ENCODE peak calls at places on chromosomes 16 and 17, in nine cellular contexts. Q is SK-N-SH, U is IMR-90, O is colonic mucosa, Z is astrocyte, L is fibroblast of lung, C is kidney, R is GM23248, E is mammary epithelial cell. S is an unnamed sample. For H3K4me1, the result is how much of the 10 kb centered on the place peaks cover.

GRCh38 chr16:11586856-11587642 is at the start of gene LITAF:
- DNase-seq in Q (peak), U (peak), O (peak), Z (no peak), L (peak), C (peak), R (peak), E (peak), S (peak)

GRCh38 chr16:88419790-88420189 is 33.3 kb upstream of the ZFPM1 start:
- DNase-seq in Q (no peak), U (no peak), O (no peak), Z (no peak), L (no peak), C (no peak), R (no peak), E (no peak), S (no peak)

GRCh38 chr17:82012482-82013295 is 10.0 kb downstream of the CENPX start:
- DNase-seq in Q (peak), U (no peak), O (no peak), Z (no peak), L (peak), C (no peak), R (no peak), E (no peak), S (no peak)

GRCh38 chr17:16589097-16589969 is 20.3 kb upstream of the ZNF287 start:
- DNase-seq in Q (peak), U (peak), O (peak), Z (peak), L (peak), C (peak), R (peak), E (peak), S (peak)

GRCh38 chr16:2776500-2777139 is 460 bp downstream of the ELOB start:
- DNase-seq in Q (no peak), U (no peak), O (no peak), Z (no peak), L (no peak), C (peak), R (peak), E (peak), S (no peak)

GRCh38 chr17:82915010-82915696 is 75.3 kb upstream of the ZNF750 start:
- DNase-seq in Q (peak), U (no peak), O (no peak), Z (no peak), L (no peak), C (peak), R (no peak), E (no peak), S (no peak)

GRCh38 chr16:18953535-18953934 is 27.3 kb upstream of the SMG1 start:
- DNase-seq in Q (no peak), U (no peak), O (no peak), Z (no peak), L (no peak), C (no peak), R (no peak), E (no peak), S (no peak)

GRCh38 chr16:88352261-88353200 is 30.2 kb upstream of the ZNF469 start:
- DNase-seq in Q (peak), U (no peak), O (no peak), Z (no peak), L (no peak), C (peak), R (peak), E (no peak), S (no peak)

GRCh38 chr16:2095918-2096582 is 39.6 kb downstream of the PKD1 start:
- DNase-seq in Q (peak), U (no peak), O (no peak), Z (no peak), L (no peak), C (no peak), R (no peak), E (no peak), S (no peak)

GRCh38 chr17:46819906-46820351 is 1.4 kb upstream of the WNT3 start:
- DNase-seq in Q (no peak), U (no peak), O (no peak), Z (no peak), L (no peak), C (no peak), R (no peak), E (no peak), S (peak)

GRCh38 chr16:89042711-89043551 is 50.7 kb upstream of the ACSF3 start:
- DNase-seq in Q (no peak), U (no peak), O (no peak), Z (no peak), L (no peak), C (peak), R (no peak), E (no peak), S (no peak)

GRCh38 chr17:58947411-58948208 is 159.1 kb downstream of the TRIM37 start:
- DNase-seq in Q (no peak), U (no peak), O (no peak), Z (no peak), L (no peak), C (no peak), R (no peak), E (no peak), S (no peak)

GRCh38 chr16:54437921-54438320 is 151.3 kb upstream of the IRX3 start:
- DNase-seq in Q (no peak), U (no peak), O (no peak), Z (no peak), L (no peak), C (no peak), R (no peak), E (no peak), S (no peak)

GRCh38 chr17:74325743-74326379 is at the start of gene KIF19:
- DNase-seq in Q (peak), U (no peak), O (peak), Z (no peak), L (no peak), C (no peak), R (peak), E (no peak), S (peak)

GRCh38 chr17:45994987-45995386 is 4.1 kb upstream of the STH start:
- DNase-seq in Q (no peak), U (no peak), O (no peak), Z (no peak), L (no peak), C (no peak), R (no peak), E (no peak), S (no peak)

GRCh38 chr17:76090517-76091135 is 11.6 kb downstream of the ZACN start:
- DNase-seq in Q (no peak), U (no peak), O (peak), Z (no peak), L (no peak), C (no peak), R (no peak), E (no peak), S (no peak)

GRCh38 chr17:41518789-41519449 is at the start of gene KRT15:
- DNase-seq in Q (no peak), U (peak), O (no peak), Z (no peak), L (no peak), C (no peak), R (peak), E (peak), S (no peak)

GRCh38 chr16:88059701-88060386 is 108.6 kb downstream of the BANP start:
- DNase-seq in Q (no peak), U (no peak), O (no peak), Z (no peak), L (no peak), C (peak), R (no peak), E (no peak), S (no peak)

GRCh38 chr17:66583112-66583748 is 251.7 kb upstream of the CACNG5 start:
- DNase-seq in Q (no peak), U (no peak), O (no peak), Z (no peak), L (no peak), C (no peak), R (no peak), E (no peak), S (no peak)

GRCh38 chr17:57562231-57562630 is 182.9 kb downstream of the CCDC182 start:
- DNase-seq in Q (no peak), U (no peak), O (no peak), Z (no peak), L (no peak), C (no peak), R (no peak), E (no peak), S (no peak)

GRCh38 chr16:19524356-19524865 is 669 bp downstream of the CCP110 start:
- DNase-seq in Q (peak), U (no peak), O (no peak), Z (no peak), L (no peak), C (no peak), R (peak), E (peak), S (no peak)

GRCh38 chr17:19718041-19718612 is 1.7 kb upstream of the SLC47A2 start:
- DNase-seq in Q (peak), U (no peak), O (peak), Z (no peak), L (no peak), C (peak), R (no peak), E (no peak), S (peak)

GRCh38 chr17:7477392-7478275 is 1.8 kb downstream of the ZBTB4 start:
- DNase-seq in Q (peak), U (peak), O (peak), Z (peak), L (peak), C (peak), R (peak), E (no peak), S (peak)

GRCh38 chr17:83180996-83181481 is 101.6 kb downstream of the METRNL start:
- DNase-seq in Q (peak), U (no peak), O (peak), Z (no peak), L (no peak), C (no peak), R (peak), E (no peak), S (peak)

DNA sequence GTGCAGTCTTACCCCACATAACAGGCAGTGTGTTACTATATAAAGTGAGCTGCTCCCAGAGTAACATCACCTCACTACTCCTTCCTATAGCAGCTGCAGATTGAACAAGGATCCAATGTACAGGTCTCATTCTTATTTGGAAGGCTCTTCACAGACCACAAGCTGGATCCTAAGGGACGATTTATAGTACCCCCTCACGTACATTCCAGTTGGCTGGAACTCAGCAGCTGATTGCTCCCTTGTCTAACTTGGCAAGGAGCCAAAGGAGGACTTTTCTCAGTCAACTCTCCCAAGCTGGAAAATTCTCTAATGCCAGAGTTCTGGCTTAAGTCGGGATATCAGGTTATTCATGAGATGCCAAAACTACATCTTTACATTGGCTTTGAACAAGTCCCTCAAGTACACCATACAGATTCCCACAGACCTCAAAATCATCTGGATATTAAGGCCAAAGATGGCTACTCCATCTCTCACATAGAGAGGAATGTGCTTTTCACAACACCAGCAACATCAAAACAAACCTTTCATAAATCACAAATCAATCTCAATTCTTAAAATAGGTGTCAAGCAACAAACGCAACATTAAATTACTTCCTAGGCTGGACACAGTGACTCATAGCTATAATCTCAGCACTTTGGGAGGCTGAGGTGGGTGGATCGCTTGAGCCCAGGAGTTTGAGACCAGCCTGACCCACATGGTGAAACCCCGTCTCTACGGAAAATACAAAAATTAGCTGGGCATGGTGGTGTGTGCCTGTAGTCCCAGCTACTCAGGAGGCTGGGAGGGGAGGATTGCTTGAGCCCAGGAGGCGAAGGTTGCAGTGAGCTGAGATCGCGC is 39.3 kb downstream of the SMG6 start:
- DNase-seq in Q (no peak), U (peak), O (no peak), Z (peak), L (peak), C (no peak), R (no peak), E (no peak), S (no peak)
- H3K4me1 ChIP-seq in Q (under half), U (under half), O (under half), Z (under half), L (under half), C (under half), R (under half), E (under half), S (under half)

GRCh38 chr16:13471478-13471877 is 448.5 kb upstream of the ERCC4 start:
- DNase-seq in Q (no peak), U (no peak), O (no peak), Z (no peak), L (no peak), C (no peak), R (no peak), E (no peak), S (no peak)
- H3K9ac ChIP-seq in Q (no peak), U (no peak), O (no peak), Z (no peak), L (no peak), C (no peak), R (no peak), E (no peak), S (no peak)

DNA sequence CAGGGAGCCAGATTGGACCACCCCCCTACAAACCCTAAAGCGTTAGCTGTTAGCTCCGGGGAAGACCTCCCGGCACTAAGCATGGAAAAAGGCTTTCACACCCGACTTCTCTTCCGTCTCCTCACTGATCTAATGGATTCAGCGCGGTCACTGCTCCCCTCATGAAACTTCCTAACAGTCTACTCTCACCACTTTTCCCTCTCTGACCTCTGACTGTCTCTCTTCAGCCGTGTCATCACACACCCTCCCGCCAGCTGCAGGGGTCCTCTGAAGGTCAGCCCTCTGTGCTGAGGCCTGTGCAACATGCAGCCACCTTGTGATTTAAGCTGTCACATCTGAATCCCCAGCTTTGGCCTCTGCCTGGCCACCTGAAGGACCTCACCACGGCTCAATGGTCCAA is 15.7 kb downstream of the LYRM1 start:
- DNase-seq in Q (no peak), U (no peak), O (no peak), Z (no peak), L (no peak), C (no peak), R (no peak), E (no peak), S (no peak)
- H3K4me1 ChIP-seq in Q (under half), U (under half), O (under half), Z (under half), L (under half), C (under half), R (under half), E (under half), S (under half)

DNA sequence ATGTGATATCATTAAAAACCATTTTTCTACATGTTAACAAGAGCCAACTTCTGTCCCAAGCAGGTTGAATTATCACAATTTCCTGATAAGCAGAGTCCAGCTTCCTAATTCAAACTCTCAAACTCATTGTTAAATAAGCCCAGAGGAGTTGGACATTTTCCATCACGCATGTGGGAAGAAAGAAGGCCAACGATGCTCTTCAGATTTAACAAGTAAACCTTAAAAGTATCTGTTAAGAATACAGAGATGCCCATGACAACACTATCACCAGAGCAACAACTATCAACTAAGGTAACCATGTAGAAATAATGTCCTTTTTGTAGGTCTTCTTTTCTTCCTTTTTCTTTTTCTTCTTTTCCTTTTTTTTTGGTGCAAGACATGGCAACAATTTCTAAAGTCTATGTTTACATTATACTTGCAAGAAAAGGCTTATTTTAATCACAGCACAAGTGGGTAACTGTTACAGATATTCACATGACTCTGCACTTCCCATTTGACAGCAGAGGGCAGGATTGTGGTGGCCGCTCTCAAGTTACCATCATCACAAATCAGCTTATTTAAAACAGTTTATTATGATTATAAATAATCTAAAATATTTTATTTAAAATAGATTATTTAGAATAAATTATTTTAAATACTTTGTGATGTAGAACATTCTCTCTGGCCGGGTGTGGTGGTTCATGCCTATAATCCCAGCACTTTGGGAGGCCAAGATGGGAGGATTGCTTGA is 35.7 kb upstream of the DHRS7B start:
- DNase-seq in Q (no peak), U (peak), O (no peak), Z (no peak), L (peak), C (no peak), R (no peak), E (no peak), S (no peak)
- H3K9ac ChIP-seq in Q (no peak), U (no peak), O (no peak), Z (no peak), L (no peak), C (no peak), R (no peak), E (no peak), S (no peak)

GRCh38 chr17:29571883-29572681 is 3.6 kb downstream of the TP53I13 start:
- DNase-seq in Q (peak), U (no peak), O (peak), Z (no peak), L (no peak), C (peak), R (peak), E (no peak), S (no peak)

GRCh38 chr17:29573871-29574731 is 5.6 kb downstream of the TP53I13 start:
- DNase-seq in Q (no peak), U (no peak), O (peak), Z (no peak), L (no peak), C (peak), R (no peak), E (no peak), S (no peak)

GRCh38 chr17:29572691-29573557 is 4.4 kb downstream of the TP53I13 start:
- DNase-seq in Q (peak), U (peak), O (peak), Z (no peak), L (peak), C (peak), R (peak), E (no peak), S (peak)

GRCh38 chr17:29574732-29575510 is 6.4 kb downstream of the TP53I13 start:
- DNase-seq in Q (no peak), U (no peak), O (peak), Z (no peak), L (no peak), C (peak), R (no peak), E (no peak), S (no peak)

DNA sequence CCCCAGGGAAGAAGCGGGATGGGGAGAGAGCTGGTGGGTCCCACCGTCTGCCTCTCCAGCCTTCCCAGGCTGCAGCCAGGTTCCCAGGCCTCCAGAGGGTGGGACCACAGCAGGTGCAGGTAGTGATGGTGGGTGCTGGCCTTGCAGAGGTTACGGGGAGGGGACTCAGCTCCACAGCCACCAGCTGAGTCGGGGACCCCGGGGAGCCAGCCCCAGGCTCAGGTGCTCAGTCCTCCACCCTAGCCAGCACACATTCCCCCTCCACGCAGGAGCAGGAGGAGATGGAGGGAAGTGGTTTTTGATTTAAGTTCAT is 5.0 kb downstream of the TP53I13 start:
- DNase-seq in Q (no peak), U (no peak), O (no peak), Z (no peak), L (no peak), C (peak), R (no peak), E (no peak), S (no peak)
- H3K4me1 ChIP-seq in Q (under half), U (under half), O (under half), Z (under half), L (under half), C (under half), R (under half), E (under half), S (under half)

GRCh38 chr16:24977673-24978065 is 37.5 kb downstream of the ARHGAP17 start:
- DNase-seq in Q (no peak), U (peak), O (no peak), Z (peak), L (peak), C (no peak), R (peak), E (no peak), S (no peak)
- H3K9ac ChIP-seq in Q (peak), U (peak), O (no peak), Z (peak), L (peak), C (no peak), R (peak), E (no peak), S (no peak)

S was measured in endodermal cell.